ENCODE peak calls at places on chromosomes 5 and 9, in nine cellular contexts. One of them, this sample, is unnamed.

GRCh38 chr5:121691478-121691877 is 160.2 kb upstream of the FTMT start:
- DNase-seq in HFFc6: no peak
- DNase-seq in H9: no peak
- DNase-seq in lung: peak; percentile 35
- DNase-seq in lower lobe of right lung: no peak
- DNase-seq in RWPE1: no peak
- DNase-seq in brain microvascular endothelial cell: no peak
- DNase-seq in ovary: no peak
- DNase-seq in AG04450: no peak
- DNase-seq in this sample: no peak

GRCh38 chr9:133115604-133116345 is 5.3 kb downstream of the RALGDS start:
- DNase-seq in HFFc6: no peak
- DNase-seq in H9: no peak
- DNase-seq in lung: no peak
- DNase-seq in lower lobe of right lung: peak; percentile 49
- DNase-seq in RWPE1: no peak
- DNase-seq in brain microvascular endothelial cell: peak; percentile 62
- DNase-seq in ovary: no peak
- DNase-seq in AG04450: no peak
- DNase-seq in this sample: no peak

GRCh38 chr9:126794441-126794840 is 10.4 kb upstream of the ZBTB43 start:
- DNase-seq in HFFc6: no peak
- DNase-seq in H9: no peak
- DNase-seq in lung: no peak
- DNase-seq in lower lobe of right lung: no peak
- DNase-seq in RWPE1: peak; percentile 55
- DNase-seq in brain microvascular endothelial cell: no peak
- DNase-seq in ovary: no peak
- DNase-seq in AG04450: no peak
- DNase-seq in this sample: peak; percentile 28

GRCh38 chr9:112325127-112325526 is 8.3 kb downstream of the PTBP3 start:
- DNase-seq in HFFc6: no peak
- DNase-seq in H9: peak; percentile 58
- DNase-seq in lung: no peak
- DNase-seq in lower lobe of right lung: no peak
- DNase-seq in RWPE1: no peak
- DNase-seq in brain microvascular endothelial cell: no peak
- DNase-seq in ovary: no peak
- DNase-seq in AG04450: no peak
- DNase-seq in this sample: no peak

GRCh38 chr9:97411789-97412627 is at the start of gene TDRD7:
- DNase-seq in HFFc6: peak; percentile 68
- DNase-seq in H9: peak; percentile 71
- DNase-seq in lung: peak; percentile 85
- DNase-seq in lower lobe of right lung: peak; percentile 92
- DNase-seq in RWPE1: peak; percentile 98
- DNase-seq in brain microvascular endothelial cell: peak; percentile 22
- DNase-seq in ovary: peak; percentile 88
- DNase-seq in AG04450: peak; percentile 42
- DNase-seq in this sample: peak; percentile 28

GRCh38 chr5:10831416-10831815 is 70.4 kb upstream of the DAP start:
- DNase-seq in HFFc6: peak; percentile 89
- DNase-seq in H9: no peak
- DNase-seq in lung: no peak
- DNase-seq in lower lobe of right lung: no peak
- DNase-seq in RWPE1: no peak
- DNase-seq in brain microvascular endothelial cell: peak; percentile 92
- DNase-seq in ovary: no peak
- DNase-seq in AG04450: peak; percentile 92
- DNase-seq in this sample: peak; percentile 1

GRCh38 chr5:26553079-26553478 is 485.3 kb downstream of the CDH9 start:
- DNase-seq in HFFc6: no peak
- DNase-seq in H9: no peak
- DNase-seq in lung: no peak
- DNase-seq in lower lobe of right lung: no peak
- DNase-seq in RWPE1: peak; percentile 44
- DNase-seq in brain microvascular endothelial cell: no peak
- DNase-seq in ovary: no peak
- DNase-seq in AG04450: no peak
- DNase-seq in this sample: peak; percentile 26

GRCh38 chr5:73435640-73436534 is 12.7 kb downstream of the FOXD1 start:
- DNase-seq in HFFc6: no peak
- DNase-seq in H9: peak; percentile 57
- DNase-seq in lung: no peak
- DNase-seq in lower lobe of right lung: no peak
- DNase-seq in RWPE1: no peak
- DNase-seq in brain microvascular endothelial cell: no peak
- DNase-seq in ovary: no peak
- DNase-seq in AG04450: no peak
- DNase-seq in this sample: no peak

GRCh38 chr5:14184725-14185124 is 41.6 kb downstream of the TRIO start:
- DNase-seq in HFFc6: peak; percentile 57
- DNase-seq in H9: no peak
- DNase-seq in lung: no peak
- DNase-seq in lower lobe of right lung: no peak
- DNase-seq in RWPE1: no peak
- DNase-seq in brain microvascular endothelial cell: no peak
- DNase-seq in ovary: no peak
- DNase-seq in AG04450: no peak
- DNase-seq in this sample: no peak

GRCh38 chr5:36323926-36324781 is 22.5 kb upstream of the RANBP3L start:
- DNase-seq in HFFc6: no peak
- DNase-seq in H9: no peak
- DNase-seq in lung: no peak
- DNase-seq in lower lobe of right lung: peak; percentile 44
- DNase-seq in RWPE1: no peak
- DNase-seq in brain microvascular endothelial cell: no peak
- DNase-seq in ovary: no peak
- DNase-seq in AG04450: no peak
- DNase-seq in this sample: no peak

GRCh38 chr9:135592625-135593024 is 31.1 kb downstream of the PAEP start:
- DNase-seq in HFFc6: no peak
- DNase-seq in H9: peak; percentile 20
- DNase-seq in lung: no peak
- DNase-seq in lower lobe of right lung: no peak
- DNase-seq in RWPE1: no peak
- DNase-seq in brain microvascular endothelial cell: no peak
- DNase-seq in ovary: no peak
- DNase-seq in AG04450: no peak
- DNase-seq in this sample: no peak

DNA sequence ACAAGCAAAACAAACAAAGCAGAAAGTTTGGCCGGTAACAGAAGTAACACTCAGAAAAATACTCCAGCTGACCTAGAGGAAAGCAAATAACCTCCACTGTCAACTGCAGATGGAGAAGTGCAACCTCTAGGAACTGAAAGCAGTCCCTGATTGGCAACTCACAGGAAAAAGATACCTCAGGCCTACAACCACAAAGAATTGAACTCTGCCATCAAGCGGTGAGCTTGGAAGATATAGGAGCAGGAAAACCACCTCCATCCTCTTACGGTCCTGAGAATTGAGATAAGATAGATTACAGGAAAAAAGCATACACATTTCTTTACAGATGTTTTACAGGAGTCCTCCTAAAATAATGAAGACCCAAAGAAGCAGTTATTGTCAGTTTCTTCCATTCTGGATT is 184.5 kb downstream of the PDZD2 start:
- DNase-seq in HFFc6: no peak
- DNase-seq in H9: no peak
- DNase-seq in lung: no peak
- DNase-seq in lower lobe of right lung: no peak
- DNase-seq in RWPE1: no peak
- DNase-seq in brain microvascular endothelial cell: no peak
- DNase-seq in ovary: no peak
- DNase-seq in AG04450: no peak
- DNase-seq in this sample: no peak
- TF ChIP-seq CTCF in HFFc6: no peak
- TF ChIP-seq CTCF in H9: peak; percentile 40
- TF ChIP-seq CTCF in lung: no peak
- TF ChIP-seq CTCF in lower lobe of right lung: no peak
- TF ChIP-seq CTCF in RWPE1: no peak
- TF ChIP-seq CTCF in brain microvascular endothelial cell: peak; percentile 10
- TF ChIP-seq CTCF in ovary: no peak
- TF ChIP-seq CTCF in AG04450: no peak
- TF ChIP-seq CTCF in this sample: no peak

DNA sequence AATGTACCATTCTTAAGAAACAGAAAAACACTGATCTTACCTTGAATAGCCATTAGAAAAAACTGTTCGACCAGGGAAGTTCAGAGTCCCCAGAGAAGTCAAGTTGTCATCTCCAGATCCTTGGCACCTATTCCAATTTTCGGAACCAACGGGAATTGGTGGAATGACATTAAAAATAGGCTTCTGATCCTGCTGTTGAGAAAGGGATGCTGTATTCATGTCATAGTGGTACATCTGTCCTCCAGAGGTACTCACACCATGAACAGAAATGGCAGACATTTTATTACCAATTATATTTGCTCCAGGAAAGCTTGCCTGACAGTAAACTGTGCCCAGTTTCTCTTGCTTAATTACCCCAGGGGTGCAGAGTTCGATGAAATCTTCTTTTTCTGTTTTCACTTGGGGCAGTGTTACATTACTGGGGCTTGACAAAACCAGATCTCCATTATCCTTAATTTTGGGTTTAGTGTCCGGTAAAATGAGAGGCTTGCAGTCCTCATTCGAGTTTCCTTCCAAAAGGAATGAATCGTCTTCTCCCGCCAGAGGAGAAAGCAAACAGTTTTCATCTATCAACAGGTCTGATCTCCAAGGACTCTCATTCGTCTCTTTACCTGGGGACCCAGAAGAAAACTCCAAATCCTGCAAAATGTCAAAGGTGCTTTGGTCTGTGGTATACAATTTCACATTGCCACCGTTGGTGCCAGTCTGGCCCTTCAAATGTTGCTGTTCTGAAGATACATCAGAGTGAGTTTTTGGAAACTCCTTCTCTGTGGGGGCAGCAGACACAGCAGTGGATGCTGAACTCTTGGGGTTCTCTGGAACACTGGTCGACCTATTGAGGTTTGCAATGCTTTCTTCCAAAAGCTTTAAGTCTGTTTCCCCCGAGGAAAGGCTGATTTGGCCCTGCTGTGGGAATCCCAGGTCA is 3.6 kb downstream of the NR3C1 start:
- DNase-seq in HFFc6: no peak
- DNase-seq in H9: no peak
- DNase-seq in lung: no peak
- DNase-seq in lower lobe of right lung: no peak
- DNase-seq in RWPE1: no peak
- DNase-seq in brain microvascular endothelial cell: no peak
- DNase-seq in ovary: no peak
- DNase-seq in AG04450: no peak
- DNase-seq in this sample: peak; percentile 13
- TF ChIP-seq CTCF in HFFc6: no peak
- TF ChIP-seq CTCF in H9: no peak
- TF ChIP-seq CTCF in lung: no peak
- TF ChIP-seq CTCF in lower lobe of right lung: no peak
- TF ChIP-seq CTCF in RWPE1: no peak
- TF ChIP-seq CTCF in brain microvascular endothelial cell: no peak
- TF ChIP-seq CTCF in ovary: no peak
- TF ChIP-seq CTCF in AG04450: no peak
- TF ChIP-seq CTCF in this sample: no peak

DNA sequence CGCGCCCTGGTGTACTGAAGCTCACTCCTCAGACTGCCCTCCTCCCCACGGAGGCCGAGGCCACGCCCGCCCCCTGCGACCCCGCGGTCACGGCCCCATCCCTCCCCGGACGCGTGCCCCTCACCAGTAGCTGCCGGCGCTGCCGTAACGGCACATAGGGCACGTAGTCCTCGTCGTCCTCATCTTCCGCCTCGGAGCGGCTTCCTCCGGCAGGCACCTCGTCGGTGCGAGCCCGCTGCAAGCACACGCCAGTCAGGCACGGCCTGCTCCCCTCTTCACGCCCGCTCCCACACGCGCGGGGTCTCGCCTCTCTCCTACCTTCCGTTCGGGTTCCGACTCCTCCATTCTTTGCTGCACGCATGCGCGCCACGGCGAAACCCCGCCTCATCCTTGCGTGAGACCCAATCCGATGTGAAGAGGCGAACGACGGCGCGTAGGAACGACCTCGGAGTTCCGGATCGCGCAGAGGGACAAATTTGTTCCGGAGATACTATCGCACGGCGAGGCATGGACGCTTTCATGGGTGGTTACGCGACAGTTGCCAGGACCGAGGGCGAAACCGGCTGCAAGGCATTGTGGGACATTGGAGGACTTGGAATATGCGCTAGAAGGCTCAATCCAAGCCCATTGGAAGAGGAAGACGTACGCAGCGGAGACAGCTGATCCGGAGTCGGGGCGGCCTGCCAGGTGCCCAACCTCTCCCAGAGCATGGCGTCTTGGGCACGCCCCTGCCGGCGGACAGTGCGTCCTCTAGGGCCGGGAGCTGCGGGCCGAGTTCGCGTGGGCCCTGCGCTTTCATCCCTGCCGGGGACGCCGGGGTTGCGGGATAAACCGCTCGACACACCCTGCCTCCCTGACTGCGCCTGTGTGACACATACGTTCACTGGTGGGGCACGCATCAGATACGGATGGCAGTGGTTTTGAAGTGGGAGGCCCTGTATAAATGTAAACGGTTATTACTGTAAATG is at the start of gene DDX41:
- DNase-seq in HFFc6: peak; percentile 99
- DNase-seq in H9: peak; percentile 97
- DNase-seq in lung: peak; percentile 97
- DNase-seq in lower lobe of right lung: peak; percentile 98
- DNase-seq in RWPE1: peak; percentile 99
- DNase-seq in brain microvascular endothelial cell: peak; percentile 98
- DNase-seq in ovary: peak; percentile 97
- DNase-seq in AG04450: peak; percentile 98
- DNase-seq in this sample: peak; percentile 97
- TF ChIP-seq CTCF in HFFc6: no peak
- TF ChIP-seq CTCF in H9: peak; percentile 10
- TF ChIP-seq CTCF in lung: no peak
- TF ChIP-seq CTCF in lower lobe of right lung: peak; percentile 9
- TF ChIP-seq CTCF in RWPE1: no peak
- TF ChIP-seq CTCF in brain microvascular endothelial cell: peak; percentile 23
- TF ChIP-seq CTCF in ovary: no peak
- TF ChIP-seq CTCF in AG04450: peak; percentile 11
- TF ChIP-seq CTCF in this sample: no peak

DNA sequence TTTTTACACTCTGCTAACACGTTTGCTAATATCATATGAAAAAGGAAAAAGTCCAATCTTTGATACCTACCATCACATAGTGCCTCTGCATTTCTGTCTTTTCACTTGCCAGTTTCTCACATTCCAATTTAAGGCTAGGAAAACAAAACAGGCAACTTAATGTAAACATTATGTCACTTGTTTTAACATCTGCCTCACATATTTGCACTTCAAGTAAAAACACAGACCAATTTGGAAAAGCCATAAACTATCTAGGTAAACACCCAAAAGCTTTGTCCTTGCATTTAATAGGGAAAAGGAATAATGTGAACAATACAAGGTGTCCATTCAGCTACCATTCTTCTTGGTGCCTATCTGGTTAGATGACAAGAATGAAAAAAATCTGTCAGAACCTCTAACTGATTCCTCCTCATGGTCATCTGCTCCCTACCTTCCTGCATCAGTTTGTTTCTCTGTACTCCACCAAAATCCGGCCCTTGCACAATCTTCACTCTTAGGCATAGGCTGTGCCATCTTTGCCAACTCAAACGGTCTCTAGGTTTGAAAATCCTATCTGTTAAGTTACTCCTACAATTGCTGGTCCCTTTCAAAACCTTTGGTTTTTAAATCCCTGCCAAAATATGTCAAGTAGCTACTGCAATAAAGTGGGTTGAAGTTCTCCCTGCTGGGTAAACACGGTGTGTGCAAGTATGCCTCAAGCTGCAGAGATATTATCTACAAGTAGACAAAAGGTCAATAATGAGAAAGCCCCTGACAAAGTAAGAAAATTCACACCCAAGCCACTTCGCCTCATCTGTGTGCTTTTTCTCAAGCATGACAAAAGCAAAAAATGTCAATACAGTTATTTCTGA is 3.4 kb downstream of the TLE1 start:
- DNase-seq in HFFc6: peak; percentile 44
- DNase-seq in H9: no peak
- DNase-seq in lung: no peak
- DNase-seq in lower lobe of right lung: no peak
- DNase-seq in RWPE1: no peak
- DNase-seq in brain microvascular endothelial cell: peak; percentile 27
- DNase-seq in ovary: no peak
- DNase-seq in AG04450: no peak
- DNase-seq in this sample: no peak
- TF ChIP-seq CTCF in HFFc6: peak; percentile 55
- TF ChIP-seq CTCF in H9: no peak
- TF ChIP-seq CTCF in lung: no peak
- TF ChIP-seq CTCF in lower lobe of right lung: no peak
- TF ChIP-seq CTCF in RWPE1: no peak
- TF ChIP-seq CTCF in brain microvascular endothelial cell: peak; percentile 57
- TF ChIP-seq CTCF in ovary: no peak
- TF ChIP-seq CTCF in AG04450: peak; percentile 36
- TF ChIP-seq CTCF in this sample: no peak

This sample was measured in bronchial epithelial cell.